ENCODE peak calls at places on chromosomes 1 and 21, in ten cellular contexts. One of them, this sample, is unnamed.

GRCh38 chr1:68347415-68347814 is 102.3 kb downstream of the RPE65 start:
- DNase-seq in stimulated activated CD8-positive, alpha-beta memory T cell treated with anti-CD3 and anti-CD28 coated beads, Interleukin-4, amount 100 ng/mL, for 4 hours: no peak
- DNase-seq in NCI-H510A: no peak
- DNase-seq in NCI-H82: no peak
- DNase-seq in GM19239: peak; percentile 17
- DNase-seq in SK-MEL-5: no peak
- DNase-seq in stimulated activated CD4-positive, alpha-beta T cell treated with anti-CD3 and anti-CD28 coated beads, TNF-alpha, amount 100 ng/mL, for 24 hours: no peak
- DNase-seq in mucosa of descending colon: peak; percentile 22
- DNase-seq in HuH-7.5: no peak
- DNase-seq in ureter: no peak
- DNase-seq in this sample: peak; percentile 23

GRCh38 chr1:94736073-94736472 is 84.1 kb upstream of the SLC44A3 start:
- DNase-seq in stimulated activated CD8-positive, alpha-beta memory T cell treated with anti-CD3 and anti-CD28 coated beads, Interleukin-4, amount 100 ng/mL, for 4 hours: no peak
- DNase-seq in GM19239: no peak
- DNase-seq in ureter: no peak
- DNase-seq in SK-MEL-5: no peak
- DNase-seq in NCI-H82: no peak
- DNase-seq in HuH-7.5: no peak
- DNase-seq in mucosa of descending colon: no peak
- DNase-seq in NCI-H510A: no peak
- DNase-seq in stimulated activated CD4-positive, alpha-beta T cell treated with anti-CD3 and anti-CD28 coated beads, TNF-alpha, amount 100 ng/mL, for 24 hours: no peak
- DNase-seq in this sample: no peak

GRCh38 chr1:60897003-60897402 is 185.4 kb upstream of the NFIA start:
- DNase-seq in ureter: no peak
- DNase-seq in GM19239: no peak
- DNase-seq in stimulated activated CD8-positive, alpha-beta memory T cell treated with anti-CD3 and anti-CD28 coated beads, Interleukin-4, amount 100 ng/mL, for 4 hours: no peak
- DNase-seq in HuH-7.5: no peak
- DNase-seq in NCI-H510A: no peak
- DNase-seq in stimulated activated CD4-positive, alpha-beta T cell treated with anti-CD3 and anti-CD28 coated beads, TNF-alpha, amount 100 ng/mL, for 24 hours: no peak
- DNase-seq in mucosa of descending colon: no peak
- DNase-seq in NCI-H82: no peak
- DNase-seq in SK-MEL-5: no peak
- DNase-seq in this sample: peak; percentile 33

GRCh38 chr1:76782777-76783176 is 84.5 kb upstream of the ST6GALNAC5 start:
- DNase-seq in SK-MEL-5: no peak
- DNase-seq in NCI-H510A: no peak
- DNase-seq in ureter: no peak
- DNase-seq in NCI-H82: no peak
- DNase-seq in stimulated activated CD8-positive, alpha-beta memory T cell treated with anti-CD3 and anti-CD28 coated beads, Interleukin-4, amount 100 ng/mL, for 4 hours: no peak
- DNase-seq in GM19239: no peak
- DNase-seq in HuH-7.5: no peak
- DNase-seq in mucosa of descending colon: no peak
- DNase-seq in stimulated activated CD4-positive, alpha-beta T cell treated with anti-CD3 and anti-CD28 coated beads, TNF-alpha, amount 100 ng/mL, for 24 hours: no peak
- DNase-seq in this sample: no peak

GRCh38 chr1:10841059-10841458 is 44.6 kb upstream of the CASZ1 start:
- DNase-seq in HuH-7.5: no peak
- DNase-seq in NCI-H82: peak; percentile 51
- DNase-seq in NCI-H510A: no peak
- DNase-seq in GM19239: no peak
- DNase-seq in stimulated activated CD8-positive, alpha-beta memory T cell treated with anti-CD3 and anti-CD28 coated beads, Interleukin-4, amount 100 ng/mL, for 4 hours: no peak
- DNase-seq in ureter: no peak
- DNase-seq in stimulated activated CD4-positive, alpha-beta T cell treated with anti-CD3 and anti-CD28 coated beads, TNF-alpha, amount 100 ng/mL, for 24 hours: no peak
- DNase-seq in SK-MEL-5: no peak
- DNase-seq in mucosa of descending colon: no peak
- DNase-seq in this sample: no peak

GRCh38 chr1:66637146-66637545 is 103.2 kb downstream of the SGIP1 start:
- DNase-seq in mucosa of descending colon: no peak
- DNase-seq in stimulated activated CD8-positive, alpha-beta memory T cell treated with anti-CD3 and anti-CD28 coated beads, Interleukin-4, amount 100 ng/mL, for 4 hours: no peak
- DNase-seq in NCI-H510A: no peak
- DNase-seq in ureter: no peak
- DNase-seq in NCI-H82: no peak
- DNase-seq in GM19239: no peak
- DNase-seq in HuH-7.5: no peak
- DNase-seq in stimulated activated CD4-positive, alpha-beta T cell treated with anti-CD3 and anti-CD28 coated beads, TNF-alpha, amount 100 ng/mL, for 24 hours: no peak
- DNase-seq in SK-MEL-5: no peak
- DNase-seq in this sample: no peak

GRCh38 chr1:167518331-167518700 is at the start of gene CD247:
- DNase-seq in NCI-H510A: no peak
- DNase-seq in mucosa of descending colon: peak; percentile 34
- DNase-seq in stimulated activated CD4-positive, alpha-beta T cell treated with anti-CD3 and anti-CD28 coated beads, TNF-alpha, amount 100 ng/mL, for 24 hours: no peak
- DNase-seq in ureter: no peak
- DNase-seq in GM19239: peak; percentile 27
- DNase-seq in SK-MEL-5: no peak
- DNase-seq in NCI-H82: no peak
- DNase-seq in HuH-7.5: no peak
- DNase-seq in stimulated activated CD8-positive, alpha-beta memory T cell treated with anti-CD3 and anti-CD28 coated beads, Interleukin-4, amount 100 ng/mL, for 4 hours: peak; percentile 53
- DNase-seq in this sample: no peak

GRCh38 chr1:42971848-42972291 is 13.2 kb upstream of the SLC2A1 start:
- DNase-seq in NCI-H510A: no peak
- DNase-seq in stimulated activated CD8-positive, alpha-beta memory T cell treated with anti-CD3 and anti-CD28 coated beads, Interleukin-4, amount 100 ng/mL, for 4 hours: no peak
- DNase-seq in GM19239: no peak
- DNase-seq in stimulated activated CD4-positive, alpha-beta T cell treated with anti-CD3 and anti-CD28 coated beads, TNF-alpha, amount 100 ng/mL, for 24 hours: no peak
- DNase-seq in NCI-H82: peak; percentile 42
- DNase-seq in ureter: no peak
- DNase-seq in mucosa of descending colon: peak; percentile 80
- DNase-seq in HuH-7.5: no peak
- DNase-seq in SK-MEL-5: peak; percentile 23
- DNase-seq in this sample: no peak

GRCh38 chr1:171590022-171590421 is 32.0 kb upstream of the MYOCOS start:
- DNase-seq in NCI-H82: no peak
- DNase-seq in GM19239: no peak
- DNase-seq in HuH-7.5: no peak
- DNase-seq in mucosa of descending colon: no peak
- DNase-seq in ureter: no peak
- DNase-seq in SK-MEL-5: no peak
- DNase-seq in stimulated activated CD4-positive, alpha-beta T cell treated with anti-CD3 and anti-CD28 coated beads, TNF-alpha, amount 100 ng/mL, for 24 hours: no peak
- DNase-seq in NCI-H510A: no peak
- DNase-seq in stimulated activated CD8-positive, alpha-beta memory T cell treated with anti-CD3 and anti-CD28 coated beads, Interleukin-4, amount 100 ng/mL, for 4 hours: no peak
- DNase-seq in this sample: no peak

GRCh38 chr1:237864338-237865244 is 26.1 kb downstream of the ZP4 start:
- DNase-seq in GM19239: no peak
- DNase-seq in mucosa of descending colon: peak; percentile 69
- DNase-seq in stimulated activated CD4-positive, alpha-beta T cell treated with anti-CD3 and anti-CD28 coated beads, TNF-alpha, amount 100 ng/mL, for 24 hours: no peak
- DNase-seq in NCI-H82: peak; percentile 63
- DNase-seq in stimulated activated CD8-positive, alpha-beta memory T cell treated with anti-CD3 and anti-CD28 coated beads, Interleukin-4, amount 100 ng/mL, for 4 hours: no peak
- DNase-seq in NCI-H510A: no peak
- DNase-seq in SK-MEL-5: peak; percentile 59
- DNase-seq in HuH-7.5: peak; percentile 29
- DNase-seq in ureter: peak; percentile 49
- DNase-seq in this sample: peak; percentile 78

GRCh38 chr1:209412036-209412435 is 171.5 kb upstream of the CAMK1G start:
- DNase-seq in NCI-H82: no peak
- DNase-seq in stimulated activated CD4-positive, alpha-beta T cell treated with anti-CD3 and anti-CD28 coated beads, TNF-alpha, amount 100 ng/mL, for 24 hours: no peak
- DNase-seq in stimulated activated CD8-positive, alpha-beta memory T cell treated with anti-CD3 and anti-CD28 coated beads, Interleukin-4, amount 100 ng/mL, for 4 hours: no peak
- DNase-seq in mucosa of descending colon: no peak
- DNase-seq in HuH-7.5: no peak
- DNase-seq in ureter: no peak
- DNase-seq in NCI-H510A: no peak
- DNase-seq in GM19239: no peak
- DNase-seq in SK-MEL-5: no peak
- DNase-seq in this sample: no peak

GRCh38 chr1:169509354-169509753 is 23.6 kb upstream of the SLC19A2 start:
- DNase-seq in SK-MEL-5: peak; percentile 37
- DNase-seq in NCI-H510A: no peak
- DNase-seq in HuH-7.5: no peak
- DNase-seq in stimulated activated CD8-positive, alpha-beta memory T cell treated with anti-CD3 and anti-CD28 coated beads, Interleukin-4, amount 100 ng/mL, for 4 hours: no peak
- DNase-seq in stimulated activated CD4-positive, alpha-beta T cell treated with anti-CD3 and anti-CD28 coated beads, TNF-alpha, amount 100 ng/mL, for 24 hours: no peak
- DNase-seq in mucosa of descending colon: no peak
- DNase-seq in NCI-H82: peak; percentile 54
- DNase-seq in ureter: no peak
- DNase-seq in GM19239: no peak
- DNase-seq in this sample: no peak

GRCh38 chr21:38610573-38611251 is 112.4 kb upstream of the ERG start:
- DNase-seq in stimulated activated CD8-positive, alpha-beta memory T cell treated with anti-CD3 and anti-CD28 coated beads, Interleukin-4, amount 100 ng/mL, for 4 hours: no peak
- DNase-seq in NCI-H510A: no peak
- DNase-seq in ureter: no peak
- DNase-seq in SK-MEL-5: no peak
- DNase-seq in mucosa of descending colon: no peak
- DNase-seq in NCI-H82: no peak
- DNase-seq in GM19239: no peak
- DNase-seq in stimulated activated CD4-positive, alpha-beta T cell treated with anti-CD3 and anti-CD28 coated beads, TNF-alpha, amount 100 ng/mL, for 24 hours: no peak
- DNase-seq in HuH-7.5: no peak
- DNase-seq in this sample: no peak

GRCh38 chr1:90200637-90201235 is 205.8 kb downstream of the ZNF326 start:
- DNase-seq in NCI-H82: no peak
- DNase-seq in ureter: no peak
- DNase-seq in stimulated activated CD8-positive, alpha-beta memory T cell treated with anti-CD3 and anti-CD28 coated beads, Interleukin-4, amount 100 ng/mL, for 4 hours: no peak
- DNase-seq in stimulated activated CD4-positive, alpha-beta T cell treated with anti-CD3 and anti-CD28 coated beads, TNF-alpha, amount 100 ng/mL, for 24 hours: no peak
- DNase-seq in HuH-7.5: no peak
- DNase-seq in mucosa of descending colon: no peak
- DNase-seq in GM19239: no peak
- DNase-seq in SK-MEL-5: no peak
- DNase-seq in NCI-H510A: no peak
- DNase-seq in this sample: no peak

GRCh38 chr1:45913183-45913924 is 109.9 kb downstream of the MAST2 start:
- DNase-seq in mucosa of descending colon: peak; percentile 81
- DNase-seq in ureter: no peak
- DNase-seq in GM19239: no peak
- DNase-seq in NCI-H510A: no peak
- DNase-seq in stimulated activated CD4-positive, alpha-beta T cell treated with anti-CD3 and anti-CD28 coated beads, TNF-alpha, amount 100 ng/mL, for 24 hours: no peak
- DNase-seq in stimulated activated CD8-positive, alpha-beta memory T cell treated with anti-CD3 and anti-CD28 coated beads, Interleukin-4, amount 100 ng/mL, for 4 hours: no peak
- DNase-seq in NCI-H82: no peak
- DNase-seq in HuH-7.5: no peak
- DNase-seq in SK-MEL-5: peak; percentile 12
- DNase-seq in this sample: peak; percentile 50

GRCh38 chr1:85607126-85607912 is 26.8 kb downstream of the CCN1 start:
- DNase-seq in ureter: no peak
- DNase-seq in HuH-7.5: no peak
- DNase-seq in stimulated activated CD4-positive, alpha-beta T cell treated with anti-CD3 and anti-CD28 coated beads, TNF-alpha, amount 100 ng/mL, for 24 hours: no peak
- DNase-seq in mucosa of descending colon: no peak
- DNase-seq in GM19239: no peak
- DNase-seq in NCI-H510A: no peak
- DNase-seq in NCI-H82: no peak
- DNase-seq in stimulated activated CD8-positive, alpha-beta memory T cell treated with anti-CD3 and anti-CD28 coated beads, Interleukin-4, amount 100 ng/mL, for 4 hours: no peak
- DNase-seq in SK-MEL-5: peak; percentile 21
- DNase-seq in this sample: no peak

GRCh38 chr1:62307516-62308492 is 11.4 kb downstream of the KANK4 start:
- DNase-seq in mucosa of descending colon: no peak
- DNase-seq in stimulated activated CD8-positive, alpha-beta memory T cell treated with anti-CD3 and anti-CD28 coated beads, Interleukin-4, amount 100 ng/mL, for 4 hours: no peak
- DNase-seq in ureter: no peak
- DNase-seq in NCI-H82: no peak
- DNase-seq in SK-MEL-5: no peak
- DNase-seq in GM19239: no peak
- DNase-seq in NCI-H510A: no peak
- DNase-seq in HuH-7.5: no peak
- DNase-seq in stimulated activated CD4-positive, alpha-beta T cell treated with anti-CD3 and anti-CD28 coated beads, TNF-alpha, amount 100 ng/mL, for 24 hours: no peak
- DNase-seq in this sample: no peak

GRCh38 chr1:193437785-193438184 is 251.4 kb upstream of the B3GALT2 start:
- DNase-seq in HuH-7.5: no peak
- DNase-seq in NCI-H82: no peak
- DNase-seq in mucosa of descending colon: no peak
- DNase-seq in NCI-H510A: no peak
- DNase-seq in stimulated activated CD8-positive, alpha-beta memory T cell treated with anti-CD3 and anti-CD28 coated beads, Interleukin-4, amount 100 ng/mL, for 4 hours: no peak
- DNase-seq in SK-MEL-5: no peak
- DNase-seq in ureter: no peak
- DNase-seq in stimulated activated CD4-positive, alpha-beta T cell treated with anti-CD3 and anti-CD28 coated beads, TNF-alpha, amount 100 ng/mL, for 24 hours: no peak
- DNase-seq in GM19239: no peak
- DNase-seq in this sample: no peak

This sample was measured in left ventricle myocardium inferior.